ENCODE peak calls at places on chromosome X, in seven cellular contexts. One of them, this sample, is unnamed.

GRCh38 chrX:70826715-70827114 is 81.8 kb downstream of the TEX11 start:
- DNase-seq in endothelial cell: no peak
- DNase-seq in AG10803: peak
- DNase-seq in B cell: no peak
- DNase-seq in fibroblast of the aortic adventitia: no peak
- DNase-seq in NAMALWA: no peak
- DNase-seq in heart left ventricle: no peak
- DNase-seq in this sample: no peak

GRCh38 chrX:1281511-1281910 is 12.9 kb downstream of the CSF2RA start:
- DNase-seq in endothelial cell: no peak
- DNase-seq in AG10803: peak
- DNase-seq in B cell: no peak
- DNase-seq in fibroblast of the aortic adventitia: no peak
- DNase-seq in NAMALWA: no peak
- DNase-seq in heart left ventricle: no peak
- DNase-seq in this sample: peak

GRCh38 chrX:20265221-20265725 is 1.4 kb downstream of the RPS6KA3 start:
- DNase-seq in endothelial cell: peak
- DNase-seq in AG10803: peak
- DNase-seq in B cell: peak
- DNase-seq in fibroblast of the aortic adventitia: peak
- DNase-seq in NAMALWA: peak
- DNase-seq in heart left ventricle: peak
- DNase-seq in this sample: peak

GRCh38 chrX:24148535-24149345 is 789 bp upstream of the ZFX start:
- DNase-seq in endothelial cell: no peak
- DNase-seq in AG10803: peak
- DNase-seq in B cell: no peak
- DNase-seq in fibroblast of the aortic adventitia: peak
- DNase-seq in NAMALWA: peak
- DNase-seq in heart left ventricle: no peak
- DNase-seq in this sample: peak

GRCh38 chrX:123876177-123876576 is 16.3 kb downstream of the XIAP start:
- DNase-seq in endothelial cell: no peak
- DNase-seq in AG10803: no peak
- DNase-seq in B cell: no peak
- DNase-seq in fibroblast of the aortic adventitia: no peak
- DNase-seq in NAMALWA: no peak
- DNase-seq in heart left ventricle: no peak
- DNase-seq in this sample: no peak

GRCh38 chrX:129679856-129680255 is 25.1 kb upstream of the APLN start:
- DNase-seq in endothelial cell: no peak
- DNase-seq in AG10803: no peak
- DNase-seq in B cell: no peak
- DNase-seq in fibroblast of the aortic adventitia: no peak
- DNase-seq in NAMALWA: no peak
- DNase-seq in heart left ventricle: no peak
- DNase-seq in this sample: no peak

GRCh38 chrX:9832811-9833210 is 46.6 kb downstream of the SHROOM2 start:
- DNase-seq in endothelial cell: peak
- DNase-seq in AG10803: no peak
- DNase-seq in B cell: no peak
- DNase-seq in fibroblast of the aortic adventitia: no peak
- DNase-seq in NAMALWA: no peak
- DNase-seq in heart left ventricle: no peak
- DNase-seq in this sample: peak

GRCh38 chrX:40143001-40143400 is 45.2 kb upstream of the BCOR start:
- DNase-seq in endothelial cell: no peak
- DNase-seq in AG10803: no peak
- DNase-seq in B cell: no peak
- DNase-seq in fibroblast of the aortic adventitia: no peak
- DNase-seq in NAMALWA: no peak
- DNase-seq in heart left ventricle: no peak
- DNase-seq in this sample: no peak

GRCh38 chrX:129831486-129831885 is 12.2 kb downstream of the ZDHHC9 start:
- DNase-seq in endothelial cell: no peak
- DNase-seq in AG10803: no peak
- DNase-seq in B cell: no peak
- DNase-seq in fibroblast of the aortic adventitia: no peak
- DNase-seq in NAMALWA: no peak
- DNase-seq in heart left ventricle: peak
- DNase-seq in this sample: no peak

GRCh38 chrX:104679175-104679574 is 113.2 kb downstream of the IL1RAPL2 start:
- DNase-seq in endothelial cell: no peak
- DNase-seq in AG10803: no peak
- DNase-seq in B cell: no peak
- DNase-seq in fibroblast of the aortic adventitia: no peak
- DNase-seq in NAMALWA: no peak
- DNase-seq in heart left ventricle: no peak
- DNase-seq in this sample: peak

GRCh38 chrX:16683007-16683664 is 29.3 kb downstream of the CTPS2 start:
- DNase-seq in endothelial cell: no peak
- DNase-seq in AG10803: no peak
- DNase-seq in B cell: no peak
- DNase-seq in fibroblast of the aortic adventitia: no peak
- DNase-seq in NAMALWA: no peak
- DNase-seq in heart left ventricle: no peak
- DNase-seq in this sample: no peak

GRCh38 chrX:155535866-155536265 is 76.9 kb downstream of the TMLHE start:
- DNase-seq in endothelial cell: no peak
- DNase-seq in AG10803: no peak
- DNase-seq in B cell: no peak
- DNase-seq in fibroblast of the aortic adventitia: no peak
- DNase-seq in NAMALWA: no peak
- DNase-seq in heart left ventricle: no peak
- DNase-seq in this sample: no peak

GRCh38 chrX:1448793-1449580 is 3.7 kb downstream of the ASMTL start:
- DNase-seq in endothelial cell: no peak
- DNase-seq in AG10803: no peak
- DNase-seq in B cell: peak
- DNase-seq in fibroblast of the aortic adventitia: no peak
- DNase-seq in NAMALWA: no peak
- DNase-seq in heart left ventricle: peak
- DNase-seq in this sample: no peak

GRCh38 chrX:24133280-24133679 is 16.2 kb upstream of the ZFX start:
- DNase-seq in endothelial cell: no peak
- DNase-seq in AG10803: no peak
- DNase-seq in B cell: no peak
- DNase-seq in fibroblast of the aortic adventitia: no peak
- DNase-seq in NAMALWA: no peak
- DNase-seq in heart left ventricle: no peak
- DNase-seq in this sample: peak

GRCh38 chrX:12138366-12139313 is at the start of gene FRMPD4:
- DNase-seq in endothelial cell: peak
- DNase-seq in AG10803: peak
- DNase-seq in B cell: peak
- DNase-seq in fibroblast of the aortic adventitia: peak
- DNase-seq in NAMALWA: no peak
- DNase-seq in heart left ventricle: no peak
- DNase-seq in this sample: no peak